ENCODE peak calls at places on chromosomes 11 and 22, in four cellular contexts. F, Q, Y and K are unnamed samples.
A peak's percentile ranks its signal among the peaks of the same experiment; 100 is the strongest.

GRCh38 chr11:23006730-23007129 is 146.5 kb upstream of the CCDC179 start:
- DNase-seq in F (no peak), Q (no peak), Y (no peak), K (no peak)

GRCh38 chr11:118438314-118438931 is 2.1 kb downstream of the KMT2A start:
- DNase-seq in F (no peak), Q (peak; percentile 36), Y (no peak), K (no peak)

GRCh38 chr11:33161120-33162005 is at the start of gene CSTF3:
- DNase-seq in F (peak; percentile 96), Q (peak; percentile 89), Y (peak; percentile 98), K (peak; percentile 99)

GRCh38 chr11:42521994-42522393 is 789.8 kb upstream of the API5 start:
- DNase-seq in F (no peak), Q (no peak), Y (no peak), K (no peak)

GRCh38 chr11:66136752-66137123 is 66.7 kb downstream of the PACS1 start:
- DNase-seq in F (no peak), Q (no peak), Y (no peak), K (no peak)

GRCh38 chr11:65316979-65317786 is 2.5 kb downstream of the CDC42EP2 start:
- DNase-seq in F (no peak), Q (no peak), Y (no peak), K (peak; percentile 91)

GRCh38 chr11:110367571-110367970 is 62.2 kb upstream of the FDX1 start:
- DNase-seq in F (no peak), Q (no peak), Y (no peak), K (no peak)

GRCh38 chr11:95692526-95693270 is 96.9 kb downstream of the FAM76B start:
- DNase-seq in F (no peak), Q (no peak), Y (no peak), K (no peak)

GRCh38 chr11:79461144-79461543 is 20.3 kb upstream of the TENM4 start:
- DNase-seq in F (no peak), Q (no peak), Y (no peak), K (no peak)

GRCh38 chr11:129324533-129325175 is 51.0 kb upstream of the BARX2 start:
- DNase-seq in F (no peak), Q (no peak), Y (no peak), K (no peak)

GRCh38 chr11:31940396-31941037 is 129.4 kb upstream of the PAX6 start:
- DNase-seq in F (no peak), Q (no peak), Y (no peak), K (no peak)

GRCh38 chr11:72441647-72442267 is 7.4 kb upstream of the CLPB start:
- DNase-seq in F (no peak), Q (no peak), Y (no peak), K (no peak)

GRCh38 chr11:6572215-6572614 is 31.2 kb downstream of the RRP8 start:
- DNase-seq in F (no peak), Q (no peak), Y (no peak), K (no peak)

GRCh38 chr11:30478923-30479322 is 107.2 kb downstream of the MPPED2 start:
- DNase-seq in F (no peak), Q (no peak), Y (no peak), K (no peak)

GRCh38 chr11:32088117-32088941 is 2.5 kb upstream of the RCN1 start:
- DNase-seq in F (no peak), Q (no peak), Y (no peak), K (no peak)

GRCh38 chr11:67375320-67376021 is 2.1 kb upstream of the CLCF1 start:
- DNase-seq in F (no peak), Q (no peak), Y (no peak), K (no peak)

GRCh38 chr11:129611661-129612566 is 203.7 kb upstream of the TMEM45B start:
- DNase-seq in F (no peak), Q (no peak), Y (no peak), K (no peak)

GRCh38 chr11:83827940-83828554 is 541.9 kb upstream of the CCDC90B start:
- DNase-seq in F (no peak), Q (no peak), Y (no peak), K (no peak)

GRCh38 chr22:23283591-23284503 is 103.5 kb downstream of the BCR start:
- DNase-seq in F (no peak), Q (no peak), Y (no peak), K (no peak)

GRCh38 chr11:73143126-73143838 is 1.2 kb upstream of the FCHSD2 start:
- DNase-seq in F (no peak), Q (peak; percentile 58), Y (no peak), K (no peak)

GRCh38 chr11:96215094-96215782 is 127.8 kb downstream of the MAML2 start:
- DNase-seq in F (no peak), Q (no peak), Y (no peak), K (no peak)

GRCh38 chr11:520428-521178 is 13.6 kb upstream of the RNH1 start:
- DNase-seq in F (no peak), Q (no peak), Y (no peak), K (no peak)

GRCh38 chr11:64989416-64989815 is 7.4 kb downstream of the BATF2 start:
- DNase-seq in F (no peak), Q (no peak), Y (no peak), K (no peak)

GRCh38 chr11:36155301-36155700 is 133.9 kb downstream of the COMMD9 start:
- DNase-seq in F (no peak), Q (no peak), Y (no peak), K (no peak)

GRCh38 chr11:895331-896223 is 15.0 kb downstream of the CHID1 start:
- DNase-seq in F (no peak), Q (no peak), Y (no peak), K (no peak)

GRCh38 chr22:35630891-35631290 is 13.8 kb upstream of the MB start:
- DNase-seq in F (no peak), Q (no peak), Y (no peak), K (no peak)

GRCh38 chr22:39240841-39241631 is 3.7 kb downstream of the PDGFB start:
- DNase-seq in F (no peak), Q (peak; percentile 46), Y (no peak), K (no peak)

GRCh38 chr11:9568854-9569587 is 4.4 kb upstream of the WEE1 start:
- DNase-seq in F (no peak), Q (no peak), Y (no peak), K (no peak)

GRCh38 chr11:17188675-17189074 is 19.1 kb downstream of the PIK3C2A start:
- DNase-seq in F (no peak), Q (no peak), Y (no peak), K (no peak)

GRCh38 chr11:29093416-29093815 is 923.4 kb downstream of the KCNA4 start:
- DNase-seq in F (no peak), Q (no peak), Y (no peak), K (no peak)